ENCODE peak calls at places on chromosome 22, in five cellular contexts. R, A, L, B and J are unnamed samples.

GRCh38 chr22:44211946-44212930 is 31.5 kb downstream of the PARVG start:
- DNase-seq in A (no peak), L (no peak), R (no peak), B (no peak), J (no peak)

GRCh38 chr22:46775789-46776485 is 13.5 kb downstream of the TBC1D22A start:
- DNase-seq in B (no peak), L (no peak), A (no peak), R (no peak), J (no peak)

GRCh38 chr22:45271667-45272188 is 13.0 kb upstream of the UPK3A start:
- DNase-seq in R (no peak), L (no peak), A (no peak), B (no peak), J (no peak)

GRCh38 chr22:39179841-39180335 is 27.4 kb upstream of the CBX7 start:
- DNase-seq in A (no peak), L (no peak), B (no peak), R (no peak), J (no peak)

GRCh38 chr22:43420991-43421665 is 9.3 kb downstream of the MPPED1 start:
- DNase-seq in L (no peak), A (no peak), R (no peak), B (no peak), J (no peak)

GRCh38 chr22:37309221-37310074 is 27.1 kb downstream of the CYTH4 start:
- DNase-seq in B (no peak), R (no peak), L (no peak), A (no peak), J (peak)

GRCh38 chr22:37639070-37639760 is at the start of gene SH3BP1:
- DNase-seq in L (peak), B (no peak), R (no peak), A (peak), J (peak)

GRCh38 chr22:40035351-40035750 is 40.6 kb downstream of the FAM83F start:
- DNase-seq in L (no peak), R (no peak), A (no peak), B (no peak), J (no peak)

GRCh38 chr22:37566329-37566837 is 6.1 kb downstream of the CDC42EP1 start:
- DNase-seq in R (no peak), L (no peak), A (no peak), B (no peak), J (peak)

GRCh38 chr22:49026476-49027121 is 801.1 kb downstream of the BRD1 start:
- DNase-seq in R (no peak), A (peak), L (no peak), B (peak), J (no peak)
- TF ChIP-seq CTCF in R (no peak), A (no peak), L (peak), B (peak), J (no peak)

DNA sequence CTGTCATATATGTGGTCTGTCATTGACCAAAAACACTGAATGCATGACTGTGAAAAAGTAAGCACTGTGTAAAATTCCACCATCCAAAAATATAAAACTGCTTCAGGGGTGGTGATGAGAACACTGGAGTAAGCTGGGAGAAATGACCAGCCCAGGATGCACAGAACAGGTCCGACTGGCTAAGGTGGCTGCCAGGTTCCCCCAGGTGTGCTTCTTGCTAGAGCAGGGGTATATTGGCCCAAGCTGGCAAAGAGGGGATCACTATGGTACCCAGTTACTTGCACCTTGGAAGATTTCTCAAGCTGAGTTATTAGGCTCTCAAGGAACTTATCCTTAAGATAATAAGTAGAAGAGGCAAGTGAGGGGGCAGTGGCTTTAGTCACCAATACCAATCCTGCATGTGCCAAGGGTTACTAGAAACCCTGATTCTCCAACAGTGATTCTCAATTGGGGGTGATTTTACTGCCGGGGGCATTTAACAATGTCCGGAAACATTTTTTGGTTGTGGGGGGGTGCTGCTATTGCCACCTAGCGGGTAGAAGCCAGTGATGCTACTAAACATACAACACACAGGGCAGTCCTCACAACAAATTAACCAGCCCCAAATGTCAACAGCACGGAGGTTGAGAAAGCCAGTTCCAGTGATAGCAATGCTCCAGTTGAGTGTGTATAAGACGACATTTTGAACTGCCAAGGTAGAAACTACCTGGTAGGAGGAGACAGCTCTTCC is 15.7 kb downstream of the SNU13 start:
- DNase-seq in A (no peak), L (no peak), R (no peak), B (peak), J (no peak)
- TF ChIP-seq CTCF in A (no peak), L (peak), R (peak), B (peak), J (no peak)

GRCh38 chr22:17257578-17257977 is 38.3 kb upstream of the ADA2 start:
- DNase-seq in L (no peak), B (no peak), A (no peak), R (no peak), J (no peak)

GRCh38 chr22:17258015-17258827 is 39.0 kb upstream of the ADA2 start:
- DNase-seq in L (peak), B (no peak), A (no peak), R (no peak), J (peak)

GRCh38 chr22:17260291-17260690 is 41.1 kb upstream of the ADA2 start:
- DNase-seq in R (no peak), B (no peak), A (no peak), L (no peak), J (no peak)

GRCh38 chr22:17260950-17261349 is 41.7 kb upstream of the ADA2 start:
- DNase-seq in A (no peak), L (peak), R (no peak), B (no peak), J (no peak)

DNA sequence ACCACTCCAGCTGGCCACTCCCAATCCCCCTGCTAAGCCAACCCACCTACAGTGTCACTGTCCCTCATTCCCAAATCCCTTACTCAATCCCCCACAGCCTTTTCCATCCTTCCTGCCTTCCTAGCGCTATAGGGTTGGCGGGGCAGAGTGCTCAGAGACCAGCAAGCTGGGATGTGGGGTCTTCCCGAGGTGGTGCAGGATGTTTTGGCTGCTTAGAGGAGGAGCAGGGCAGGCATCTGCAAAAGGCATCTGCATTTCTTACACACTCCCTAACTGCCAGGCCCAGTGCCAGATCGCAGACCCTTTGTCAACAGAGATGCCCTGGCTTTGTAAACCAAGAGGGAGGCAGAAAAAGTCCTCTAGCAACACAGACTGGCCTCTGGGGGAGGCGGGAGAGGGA is 37.9 kb upstream of the ADA2 start:
- DNase-seq in L (no peak), A (no peak), R (no peak), B (no peak), J (no peak)
- TF ChIP-seq CTCF in L (no peak), A (no peak), R (no peak), B (no peak), J (no peak)

DNA sequence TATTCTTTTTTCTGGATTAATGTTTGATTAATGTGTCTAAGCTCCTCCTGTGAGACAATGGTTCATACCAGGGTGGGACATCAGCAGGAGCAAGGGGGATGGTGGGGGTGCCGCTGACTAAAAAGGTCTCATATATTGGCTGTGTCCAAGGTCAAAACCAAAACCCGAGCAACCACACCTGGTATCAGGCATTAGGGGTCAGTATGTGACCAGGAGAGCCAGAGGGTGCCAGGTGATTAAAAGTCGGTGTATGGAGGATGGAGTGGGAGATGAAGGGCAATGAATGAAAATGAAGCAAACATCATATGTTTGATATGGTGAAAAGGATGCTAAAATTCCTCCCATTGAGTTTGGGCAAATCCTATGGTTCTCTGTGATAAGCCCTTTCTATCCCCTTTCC is 118.0 kb downstream of the MIAT start:
- DNase-seq in R (no peak), B (no peak), A (no peak), L (no peak), J (no peak)
- TF ChIP-seq CTCF in R (no peak), B (no peak), A (no peak), L (no peak), J (no peak)

GRCh38 chr22:23282516-23282915 is 102.2 kb downstream of the BCR start:
- DNase-seq in R (no peak), L (no peak), B (no peak), A (no peak), J (no peak)

GRCh38 chr22:23282089-23282501 is 101.8 kb downstream of the BCR start:
- DNase-seq in R (no peak), B (peak), A (no peak), L (no peak), J (no peak)

GRCh38 chr22:23281053-23281405 is 100.7 kb downstream of the BCR start:
- DNase-seq in L (no peak), A (no peak), R (no peak), B (no peak), J (no peak)

GRCh38 chr22:23280356-23281052 is 100.2 kb downstream of the BCR start:
- DNase-seq in B (no peak), L (no peak), R (no peak), A (no peak), J (no peak)

GRCh38 chr22:23281406-23282088 is 101.2 kb downstream of the BCR start:
- DNase-seq in A (peak), L (peak), R (no peak), B (peak), J (peak)
- TF ChIP-seq CTCF in A (peak), L (peak), R (peak), B (peak), J (peak)

GRCh38 chr22:32204211-32204855 is 540 bp downstream of the RFPL2 start:
- DNase-seq in A (no peak), R (no peak), L (no peak), B (peak), J (no peak)
- TF ChIP-seq CTCF in A (no peak), R (no peak), L (no peak), B (no peak), J (no peak)

GRCh38 chr22:31980628-31981027 is 36.3 kb downstream of the YWHAH start:
- DNase-seq in R (no peak), A (no peak), B (no peak), L (no peak), J (no peak)

GRCh38 chr22:31972180-31972579 is 27.8 kb downstream of the YWHAH start:
- DNase-seq in L (no peak), A (no peak), B (no peak), R (no peak), J (no peak)

GRCh38 chr22:31977939-31978338 is 33.6 kb downstream of the YWHAH start:
- DNase-seq in A (no peak), B (no peak), R (no peak), L (no peak), J (no peak)

GRCh38 chr22:31973739-31974138 is 29.4 kb downstream of the YWHAH start:
- DNase-seq in L (no peak), A (no peak), B (no peak), R (no peak), J (no peak)

DNA sequence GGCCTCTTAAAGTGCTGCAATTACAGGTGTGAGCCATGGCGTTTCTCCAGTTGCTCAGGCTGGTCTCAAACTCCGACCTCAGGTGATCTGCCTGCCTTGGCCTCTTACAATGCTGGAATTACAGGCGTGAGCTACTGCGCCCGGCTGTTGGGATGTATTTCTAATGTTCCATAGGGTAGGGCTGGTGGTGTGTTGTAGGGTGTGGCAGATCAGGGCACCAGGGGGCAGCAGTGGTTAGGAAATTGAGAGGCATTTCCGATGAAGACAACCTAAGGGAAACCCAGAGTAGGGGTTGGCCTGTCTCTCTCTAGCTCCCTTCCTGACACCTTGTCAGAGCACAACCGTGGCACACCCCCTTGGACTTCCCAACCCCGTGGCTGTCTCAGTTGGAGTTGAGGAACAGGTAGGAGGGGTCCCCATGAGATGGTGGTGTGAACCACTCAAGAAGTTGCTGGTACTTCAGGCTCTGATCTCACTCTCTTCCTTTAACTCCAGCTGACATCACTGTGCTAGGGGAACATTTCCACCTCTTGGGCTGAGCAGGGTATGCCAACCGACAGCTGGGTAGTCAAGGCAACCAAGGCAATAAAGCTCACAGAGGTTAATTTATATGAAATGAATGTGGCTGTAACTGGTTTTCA is 32.9 kb downstream of the YWHAH start:
- DNase-seq in L (peak), A (peak), B (peak), R (no peak), J (peak)
- TF ChIP-seq CTCF in L (peak), A (peak), B (peak), R (peak), J (peak)